ENCODE peak calls at places on chromosomes 3 and 15, in five cellular contexts. L, R, P, H and N are unnamed samples.

GRCh38 chr15:65869954-65870871 is 922 bp downstream of the RAB11A start:
- DNase-seq in L (peak), R (peak), P (peak), H (peak), N (no peak)

GRCh38 chr15:60052796-60053195 is 48.7 kb downstream of the FOXB1 start:
- DNase-seq in L (no peak), R (no peak), P (no peak), H (no peak), N (no peak)

GRCh38 chr15:58213587-58214360 is 75.6 kb downstream of the AQP9 start:
- DNase-seq in L (no peak), R (peak), P (no peak), H (no peak), N (no peak)

GRCh38 chr15:99566157-99566900 is 545 bp downstream of the MEF2A start:
- DNase-seq in L (no peak), R (no peak), P (peak), H (peak), N (no peak)

GRCh38 chr3:67093315-67093714 is 95.2 kb downstream of the KBTBD8 start:
- DNase-seq in L (no peak), R (no peak), P (no peak), H (no peak), N (no peak)

GRCh38 chr3:72288955-72289707 is 504.2 kb upstream of the PROK2 start:
- DNase-seq in L (peak), R (no peak), P (peak), H (no peak), N (no peak)

GRCh38 chr15:60077581-60078359 is 73.7 kb downstream of the FOXB1 start:
- DNase-seq in L (no peak), R (no peak), P (no peak), H (no peak), N (no peak)

GRCh38 chr3:53834429-53835095 is 11.7 kb downstream of the CHDH start:
- DNase-seq in L (no peak), R (no peak), P (no peak), H (no peak), N (no peak)

GRCh38 chr15:92012368-92012629 is 158.8 kb downstream of the SLCO3A1 start:
- DNase-seq in L (no peak), R (peak), P (no peak), H (no peak), N (no peak)

GRCh38 chr3:113736548-113737089 is 9.4 kb downstream of the NAA50 start:
- DNase-seq in L (peak), R (peak), P (no peak), H (no peak), N (peak)

GRCh38 chr3:141471160-141471559 is 15.7 kb upstream of the RASA2 start:
- DNase-seq in L (no peak), R (peak), P (no peak), H (no peak), N (no peak)

GRCh38 chr3:186277268-186277909 is 84.6 kb downstream of the DGKG start:
- DNase-seq in L (peak), R (peak), P (no peak), H (no peak), N (no peak)

GRCh38 chr15:47786371-47786770 is 69.1 kb downstream of the SEMA6D start:
- DNase-seq in L (no peak), R (no peak), P (no peak), H (no peak), N (no peak)

GRCh38 chr3:113695818-113696645 is at the start of gene USF3:
- DNase-seq in L (peak), R (peak), P (peak), H (peak), N (peak)